ENCODE peak calls at places on chromosomes 4 and X, in four cellular contexts. X, W, G and V are unnamed samples.

GRCh38 chr4:85717847-85718246 is 242.9 kb downstream of the ARHGAP24 start:
- DNase-seq in X (no peak), G (no peak), W (no peak), V (no peak)

GRCh38 chr4:94455081-94455480 is 3.3 kb downstream of the PDLIM5 start:
- DNase-seq in G (no peak), W (no peak), X (no peak), V (no peak)

GRCh38 chr4:83771113-83771705 is 235.3 kb downstream of the GPAT3 start:
- DNase-seq in W (no peak), X (peak), G (no peak), V (peak)

GRCh38 chr4:110132822-110133719 is 65.3 kb downstream of the ELOVL6 start:
- DNase-seq in X (no peak), G (no peak), W (no peak), V (peak)

GRCh38 chr4:57109847-57110634 is at the start of gene IGFBP7:
- DNase-seq in W (no peak), G (no peak), X (no peak), V (peak)

GRCh38 chrX:13001961-13002671 is 27.2 kb downstream of the TMSB4X start:
- DNase-seq in X (no peak), W (no peak), G (no peak), V (no peak)

GRCh38 chrX:110082156-110082555 is 79.2 kb downstream of the TMEM164 start:
- DNase-seq in G (no peak), X (no peak), W (no peak), V (no peak)

GRCh38 chrX:103464071-103464773 is 55.1 kb downstream of the RAB40A start:
- DNase-seq in X (no peak), W (peak), G (no peak), V (peak)

GRCh38 chr4:184845367-184846011 is 19.7 kb upstream of the ACSL1 start:
- DNase-seq in W (no peak), X (no peak), G (no peak), V (no peak)

GRCh38 chr4:41041541-41041940 is 172.8 kb downstream of the APBB2 start:
- DNase-seq in W (no peak), G (no peak), X (no peak), V (no peak)

GRCh38 chr4:88756149-88756548 is 58.5 kb upstream of the NAP1L5 start:
- DNase-seq in G (no peak), X (no peak), W (no peak), V (no peak)

GRCh38 chr4:143085224-143085623 is 99.5 kb upstream of the USP38 start:
- DNase-seq in X (no peak), G (no peak), W (no peak), V (no peak)

GRCh38 chr4:186570193-186570996 is 15.0 kb upstream of the MTNR1A start:
- DNase-seq in G (no peak), W (no peak), X (no peak), V (no peak)

GRCh38 chr4:37693450-37694190 is 7.4 kb upstream of the RELL1 start:
- DNase-seq in G (no peak), X (no peak), W (no peak), V (no peak)

GRCh38 chr4:187069398-187069797 is 345.7 kb upstream of the FAT1 start:
- DNase-seq in X (no peak), W (no peak), G (no peak), V (no peak)